ENCODE peak calls at places on chromosomes 16 and 17, in seven cellular contexts. One of them, this sample, is unnamed.

GRCh38 chr17:33002245-33002644 is 10.6 kb downstream of the SPACA3 start:
- DNase-seq in mesendoderm: no peak
- DNase-seq in mesenchymal stem cell: no peak
- DNase-seq in trophoblast cell: no peak
- DNase-seq in IMR-90: no peak
- DNase-seq in H1: no peak
- DNase-seq in neuronal stem cell: no peak
- DNase-seq in this sample: no peak

GRCh38 chr16:48720266-48720665 is 110.3 kb upstream of the N4BP1 start:
- DNase-seq in mesendoderm: peak
- DNase-seq in mesenchymal stem cell: no peak
- DNase-seq in trophoblast cell: peak
- DNase-seq in IMR-90: peak
- DNase-seq in H1: peak
- DNase-seq in neuronal stem cell: peak
- DNase-seq in this sample: peak

GRCh38 chr16:9225527-9226316 is 134.3 kb downstream of the HAPSTR1 start:
- DNase-seq in mesendoderm: peak
- DNase-seq in mesenchymal stem cell: no peak
- DNase-seq in trophoblast cell: no peak
- DNase-seq in IMR-90: no peak
- DNase-seq in H1: no peak
- DNase-seq in neuronal stem cell: peak
- DNase-seq in this sample: peak

GRCh38 chr17:51764387-51764971 is 394.0 kb downstream of the CA10 start:
- DNase-seq in mesendoderm: peak
- DNase-seq in mesenchymal stem cell: peak
- DNase-seq in trophoblast cell: peak
- DNase-seq in IMR-90: peak
- DNase-seq in H1: peak
- DNase-seq in neuronal stem cell: peak
- DNase-seq in this sample: peak

GRCh38 chr17:71460943-71461342 is 659.9 kb upstream of the SOX9 start:
- DNase-seq in mesendoderm: peak
- DNase-seq in mesenchymal stem cell: peak
- DNase-seq in trophoblast cell: no peak
- DNase-seq in IMR-90: peak
- DNase-seq in H1: no peak
- DNase-seq in neuronal stem cell: no peak
- DNase-seq in this sample: no peak

GRCh38 chr17:72425796-72426173 is 305.0 kb downstream of the SOX9 start:
- DNase-seq in mesendoderm: no peak
- DNase-seq in mesenchymal stem cell: no peak
- DNase-seq in trophoblast cell: no peak
- DNase-seq in IMR-90: no peak
- DNase-seq in H1: no peak
- DNase-seq in neuronal stem cell: no peak
- DNase-seq in this sample: no peak

GRCh38 chr17:51666971-51667721 is 406.8 kb downstream of the UTP18 start:
- DNase-seq in mesendoderm: no peak
- DNase-seq in mesenchymal stem cell: no peak
- DNase-seq in trophoblast cell: no peak
- DNase-seq in IMR-90: no peak
- DNase-seq in H1: no peak
- DNase-seq in neuronal stem cell: no peak
- DNase-seq in this sample: no peak

GRCh38 chr17:59601130-59601529 is 18.6 kb upstream of the CLTC start:
- DNase-seq in mesendoderm: no peak
- DNase-seq in mesenchymal stem cell: no peak
- DNase-seq in trophoblast cell: no peak
- DNase-seq in IMR-90: no peak
- DNase-seq in H1: no peak
- DNase-seq in neuronal stem cell: no peak
- DNase-seq in this sample: no peak

GRCh38 chr16:70737377-70738082 is 51.7 kb upstream of the MTSS2 start:
- DNase-seq in mesendoderm: no peak
- DNase-seq in mesenchymal stem cell: peak
- DNase-seq in trophoblast cell: no peak
- DNase-seq in IMR-90: peak
- DNase-seq in H1: no peak
- DNase-seq in neuronal stem cell: no peak
- DNase-seq in this sample: no peak

GRCh38 chr16:64240586-64240985 is 881.3 kb downstream of the CDH11 start:
- DNase-seq in mesendoderm: no peak
- DNase-seq in mesenchymal stem cell: no peak
- DNase-seq in trophoblast cell: no peak
- DNase-seq in IMR-90: no peak
- DNase-seq in H1: no peak
- DNase-seq in neuronal stem cell: no peak
- DNase-seq in this sample: no peak

GRCh38 chr16:75317101-75317522 is 65.7 kb upstream of the BCAR1 start:
- DNase-seq in mesendoderm: no peak
- DNase-seq in mesenchymal stem cell: peak
- DNase-seq in trophoblast cell: no peak
- DNase-seq in IMR-90: no peak
- DNase-seq in H1: no peak
- DNase-seq in neuronal stem cell: no peak
- DNase-seq in this sample: no peak

GRCh38 chr16:71407731-71408130 is 34.1 kb downstream of the TLE7 start:
- DNase-seq in mesendoderm: no peak
- DNase-seq in mesenchymal stem cell: no peak
- DNase-seq in trophoblast cell: no peak
- DNase-seq in IMR-90: no peak
- DNase-seq in H1: no peak
- DNase-seq in neuronal stem cell: no peak
- DNase-seq in this sample: no peak

GRCh38 chr17:2433696-2434095 is 32.8 kb upstream of the MNT start:
- DNase-seq in mesendoderm: peak
- DNase-seq in mesenchymal stem cell: no peak
- DNase-seq in trophoblast cell: no peak
- DNase-seq in IMR-90: peak
- DNase-seq in H1: no peak
- DNase-seq in neuronal stem cell: no peak
- DNase-seq in this sample: no peak
- H2AK5ac ChIP-seq in mesendoderm: no peak
- H2AK5ac ChIP-seq in mesenchymal stem cell: no peak
- H2AK5ac ChIP-seq in trophoblast cell: no peak
- H2AK5ac ChIP-seq in IMR-90: no peak
- H2AK5ac ChIP-seq in H1: no peak
- H2AK5ac ChIP-seq in neuronal stem cell: no peak
- H2AK5ac ChIP-seq in this sample: no peak

GRCh38 chr17:45339646-45340605 is 23.1 kb upstream of the MAP3K14 start:
- DNase-seq in mesendoderm: no peak
- DNase-seq in mesenchymal stem cell: no peak
- DNase-seq in trophoblast cell: no peak
- DNase-seq in IMR-90: no peak
- DNase-seq in H1: no peak
- DNase-seq in neuronal stem cell: no peak
- DNase-seq in this sample: peak
- H2AK5ac ChIP-seq in mesendoderm: peak
- H2AK5ac ChIP-seq in mesenchymal stem cell: peak
- H2AK5ac ChIP-seq in trophoblast cell: no peak
- H2AK5ac ChIP-seq in IMR-90: peak
- H2AK5ac ChIP-seq in H1: no peak
- H2AK5ac ChIP-seq in neuronal stem cell: peak
- H2AK5ac ChIP-seq in this sample: no peak

GRCh38 chr17:34204402-34204801 is 50.7 kb upstream of the CCL2 start:
- DNase-seq in mesendoderm: no peak
- DNase-seq in mesenchymal stem cell: no peak
- DNase-seq in trophoblast cell: no peak
- DNase-seq in IMR-90: no peak
- DNase-seq in H1: no peak
- DNase-seq in neuronal stem cell: no peak
- DNase-seq in this sample: no peak

GRCh38 chr17:34205401-34205800 is 49.7 kb upstream of the CCL2 start:
- DNase-seq in mesendoderm: no peak
- DNase-seq in mesenchymal stem cell: no peak
- DNase-seq in trophoblast cell: no peak
- DNase-seq in IMR-90: no peak
- DNase-seq in H1: no peak
- DNase-seq in neuronal stem cell: no peak
- DNase-seq in this sample: no peak

GRCh38 chr17:34201225-34201624 is 53.9 kb upstream of the CCL2 start:
- DNase-seq in mesendoderm: no peak
- DNase-seq in mesenchymal stem cell: no peak
- DNase-seq in trophoblast cell: no peak
- DNase-seq in IMR-90: peak
- DNase-seq in H1: no peak
- DNase-seq in neuronal stem cell: no peak
- DNase-seq in this sample: no peak

GRCh38 chr17:34201767-34202166 is 53.3 kb upstream of the CCL2 start:
- DNase-seq in mesendoderm: no peak
- DNase-seq in mesenchymal stem cell: no peak
- DNase-seq in trophoblast cell: no peak
- DNase-seq in IMR-90: no peak
- DNase-seq in H1: no peak
- DNase-seq in neuronal stem cell: no peak
- DNase-seq in this sample: no peak

DNA sequence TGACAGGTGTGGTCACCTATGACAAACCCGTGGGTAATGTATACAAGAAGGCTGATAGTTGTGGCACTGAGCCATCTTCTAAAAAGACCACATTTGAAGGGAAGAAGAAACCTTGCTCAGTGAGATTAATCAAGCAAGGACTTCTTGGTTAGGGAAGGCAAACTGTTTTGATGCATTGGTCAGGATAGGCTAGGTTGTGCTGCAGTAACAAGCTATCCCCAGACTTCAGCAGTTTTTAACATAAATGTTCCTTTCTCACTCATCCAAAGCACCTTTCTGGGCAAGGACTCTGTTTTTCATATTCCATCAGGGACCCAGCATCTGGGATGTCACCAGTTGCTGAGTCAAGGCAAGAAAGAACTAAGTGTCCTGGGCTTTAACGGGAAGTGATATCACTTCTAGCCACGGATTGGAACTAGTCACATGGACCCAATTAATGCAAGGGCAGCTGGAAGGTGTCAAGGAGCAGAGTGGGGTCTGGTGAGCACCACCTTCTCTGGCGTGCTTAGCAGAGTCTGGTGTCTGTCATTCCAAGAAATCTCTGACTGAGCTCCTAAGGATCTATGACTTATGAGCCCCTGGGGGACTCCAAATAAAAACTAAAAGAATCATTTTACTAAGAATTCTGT is 52.0 kb upstream of the CCL2 start:
- DNase-seq in mesendoderm: no peak
- DNase-seq in mesenchymal stem cell: no peak
- DNase-seq in trophoblast cell: no peak
- DNase-seq in IMR-90: no peak
- DNase-seq in H1: no peak
- DNase-seq in neuronal stem cell: no peak
- DNase-seq in this sample: no peak
- H2AK5ac ChIP-seq in mesendoderm: no peak
- H2AK5ac ChIP-seq in mesenchymal stem cell: no peak
- H2AK5ac ChIP-seq in trophoblast cell: no peak
- H2AK5ac ChIP-seq in IMR-90: no peak
- H2AK5ac ChIP-seq in H1: no peak
- H2AK5ac ChIP-seq in neuronal stem cell: no peak
- H2AK5ac ChIP-seq in this sample: no peak

DNA sequence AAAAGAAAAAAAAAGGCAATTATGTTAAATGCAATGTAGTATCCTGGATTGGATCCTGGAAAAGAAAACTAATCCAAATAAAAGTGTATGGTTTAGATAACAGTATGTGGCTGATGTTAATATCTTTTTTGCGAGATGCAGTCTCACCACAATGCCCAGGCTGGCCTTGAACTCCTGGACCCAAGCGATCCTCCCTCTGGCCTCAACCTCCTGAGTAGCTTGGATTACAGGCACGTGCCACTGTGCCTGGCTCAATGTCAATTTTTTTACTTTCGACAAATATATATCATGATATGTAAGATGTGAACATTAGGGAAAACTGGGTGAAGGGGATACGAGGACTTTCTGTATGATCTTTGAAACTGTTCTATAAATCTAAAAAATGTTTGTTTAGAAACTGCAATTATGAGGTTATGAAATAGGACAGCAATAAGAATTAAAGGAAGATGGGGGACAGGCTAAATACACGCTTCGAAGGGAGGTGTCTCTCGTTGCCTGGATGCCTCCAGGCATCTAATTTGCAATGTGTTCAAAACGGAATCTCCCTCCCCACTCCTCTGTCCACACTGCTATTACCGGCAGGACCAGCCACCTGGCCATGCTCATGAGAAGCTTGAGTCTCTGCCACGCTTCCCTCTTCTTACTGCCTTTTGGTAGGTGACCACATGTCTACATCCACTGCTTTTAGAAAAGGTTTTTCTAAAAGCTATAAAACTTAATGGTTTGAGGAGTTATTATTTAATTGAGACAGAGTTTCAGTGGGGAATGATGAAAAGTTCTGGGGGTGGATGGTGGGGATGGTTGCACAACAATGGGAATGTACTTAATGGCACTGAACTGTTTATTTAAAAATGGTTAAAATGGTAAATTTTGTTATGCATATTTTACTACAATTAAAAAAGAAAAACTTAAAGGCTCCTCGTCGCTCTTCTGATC is 15.2 kb downstream of the UBE2O start:
- DNase-seq in mesendoderm: no peak
- DNase-seq in mesenchymal stem cell: no peak
- DNase-seq in trophoblast cell: no peak
- DNase-seq in IMR-90: no peak
- DNase-seq in H1: no peak
- DNase-seq in neuronal stem cell: no peak
- DNase-seq in this sample: no peak
- H2AK5ac ChIP-seq in mesendoderm: no peak
- H2AK5ac ChIP-seq in mesenchymal stem cell: no peak
- H2AK5ac ChIP-seq in trophoblast cell: no peak
- H2AK5ac ChIP-seq in IMR-90: no peak
- H2AK5ac ChIP-seq in H1: no peak
- H2AK5ac ChIP-seq in neuronal stem cell: no peak
- H2AK5ac ChIP-seq in this sample: no peak

DNA sequence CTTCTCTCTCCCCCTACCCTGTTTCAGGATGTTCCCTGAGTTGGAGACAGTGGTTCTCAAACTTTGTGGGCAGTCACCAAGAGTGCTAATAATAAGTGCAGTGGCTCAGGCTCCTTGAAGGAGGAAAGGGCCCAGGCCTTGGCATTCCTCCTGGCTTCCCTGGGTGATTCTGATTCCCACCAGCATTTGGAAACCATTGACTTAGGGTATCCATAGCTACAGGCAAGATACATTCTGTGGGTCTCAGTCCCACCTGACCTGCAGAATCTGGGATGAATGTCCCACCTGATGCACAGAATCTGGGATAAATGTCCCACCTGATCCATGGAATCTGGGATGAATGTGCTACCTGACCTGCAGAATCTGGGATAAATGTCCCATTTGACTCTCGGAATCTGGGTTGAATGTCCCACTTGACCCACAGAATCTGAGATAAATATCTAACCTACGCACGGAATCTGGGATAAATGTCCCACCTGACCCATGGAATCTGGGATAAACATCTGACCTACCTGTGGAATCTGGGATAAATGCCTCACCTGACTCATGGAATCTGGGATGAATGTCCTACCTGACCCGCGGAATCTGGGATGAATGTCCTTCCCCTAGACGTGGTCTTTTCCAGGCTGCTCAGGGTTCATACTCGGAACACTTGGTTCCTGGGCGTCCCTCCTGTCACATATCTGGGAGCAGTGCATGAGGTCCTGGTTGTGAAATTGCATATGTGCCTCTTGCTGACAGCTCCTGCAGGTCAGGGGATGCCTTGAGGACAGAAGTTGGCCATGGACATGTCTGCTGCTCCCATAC is 136.7 kb upstream of the HS3ST2 start:
- DNase-seq in mesendoderm: no peak
- DNase-seq in mesenchymal stem cell: no peak
- DNase-seq in trophoblast cell: no peak
- DNase-seq in IMR-90: no peak
- DNase-seq in H1: no peak
- DNase-seq in neuronal stem cell: no peak
- DNase-seq in this sample: peak
- H2AK5ac ChIP-seq in mesendoderm: no peak
- H2AK5ac ChIP-seq in mesenchymal stem cell: no peak
- H2AK5ac ChIP-seq in trophoblast cell: no peak
- H2AK5ac ChIP-seq in IMR-90: no peak
- H2AK5ac ChIP-seq in H1: peak
- H2AK5ac ChIP-seq in neuronal stem cell: no peak
- H2AK5ac ChIP-seq in this sample: no peak